ENCODE peak calls at places on chromosomes 13 and 19, in ten cellular contexts. S is hippocampal formation; D is activated CD4-positive, alpha-beta T cell treated with anti-CD3 and anti-CD28 coated beads, Interleukin-2, amount 50 U/mL, for 1 hour; F is mucosa of descending colon; Y is Calu3; H is anterior cingulate cortex; O is stimulated activated CD4-positive, alpha-beta T cell treated with anti-CD3 and anti-CD28 coated beads, Interleukin-4, amount 100 ng/mL, for 4 hours; K is neural crest cell; U is AG09309; P is NCI-H524 treated with DMSO at 0.1 percent for 48 hours. W is an unnamed sample.
A peak's percentile ranks its signal among the peaks of the same experiment; 100 is the strongest.

GRCh38 chr13:22757530-22758120 is 423.2 kb upstream of the SGCG start:
- DNase-seq in S (peak; percentile 25), D (no peak), F (no peak), Y (no peak), H (no peak), O (no peak), K (no peak), U (no peak), P (no peak), W (no peak)

GRCh38 chr13:52599037-52599852 is 43.0 kb upstream of the HNRNPA1L2 start:
- DNase-seq in S (no peak), D (no peak), F (no peak), Y (no peak), H (no peak), O (no peak), K (no peak), U (no peak), P (no peak), W (no peak)

GRCh38 chr13:78382481-78382880 is 220.9 kb downstream of the POU4F1 start:
- DNase-seq in S (no peak), D (no peak), F (no peak), Y (no peak), H (no peak), O (no peak), K (no peak), U (no peak), P (peak; percentile 95), W (no peak)

GRCh38 chr19:8487137-8487851 is 15.1 kb downstream of the PRAM1 start:
- DNase-seq in S (peak; percentile 27), D (peak; percentile 52), F (peak; percentile 62), Y (no peak), H (no peak), O (peak; percentile 24), K (no peak), U (no peak), P (no peak), W (no peak)

GRCh38 chr13:100209857-100210580 is 121.1 kb downstream of the PCCA start:
- DNase-seq in S (no peak), D (no peak), F (no peak), Y (no peak), H (no peak), O (no peak), K (no peak), U (no peak), P (no peak), W (no peak)

GRCh38 chr19:38389101-38389925 is 816 bp downstream of the SPRED3 start:
- DNase-seq in S (no peak), D (no peak), F (no peak), Y (no peak), H (no peak), O (no peak), K (peak; percentile 24), U (no peak), P (no peak), W (no peak)

GRCh38 chr13:110907951-110908898 is 6.6 kb downstream of the ANKRD10 start:
- DNase-seq in S (no peak), D (no peak), F (no peak), Y (peak; percentile 66), H (no peak), O (no peak), K (no peak), U (no peak), P (no peak), W (peak; percentile 78)

GRCh38 chr19:34171877-34172660 is at the start of gene LSM14A:
- DNase-seq in S (peak; percentile 81), D (peak; percentile 92), F (peak; percentile 95), Y (peak; percentile 96), H (peak; percentile 86), O (peak; percentile 92), K (peak; percentile 90), U (peak; percentile 60), P (no peak), W (peak; percentile 90)

GRCh38 chr13:103523853-103524252 is 457.6 kb upstream of the SLC10A2 start:
- DNase-seq in S (no peak), D (no peak), F (no peak), Y (no peak), H (no peak), O (no peak), K (no peak), U (no peak), P (no peak), W (no peak)

GRCh38 chr13:111916201-111916600 is 150.7 kb upstream of the SOX1 start:
- DNase-seq in S (no peak), D (no peak), F (no peak), Y (no peak), H (no peak), O (no peak), K (no peak), U (no peak), P (no peak), W (no peak)

GRCh38 chr19:50679177-50680125 is 30.2 kb downstream of the C19orf81 start:
- DNase-seq in S (peak; percentile 12), D (peak; percentile 68), F (peak; percentile 80), Y (peak; percentile 86), H (peak; percentile 38), O (peak; percentile 71), K (peak; percentile 80), U (peak; percentile 11), P (no peak), W (peak; percentile 75)

GRCh38 chr19:32208060-32208459 is 137.3 kb upstream of the ZNF507 start:
- DNase-seq in S (no peak), D (no peak), F (no peak), Y (no peak), H (no peak), O (no peak), K (no peak), U (no peak), P (no peak), W (no peak)

GRCh38 chr19:1495799-1496713 is 5.1 kb downstream of the REEP6 start:
- DNase-seq in S (no peak), D (no peak), F (no peak), Y (no peak), H (no peak), O (no peak), K (no peak), U (no peak), P (no peak), W (no peak)

GRCh38 chr19:1361601-1362384 is 21.9 kb upstream of the NDUFS7 start:
- DNase-seq in S (no peak), D (no peak), F (no peak), Y (no peak), H (no peak), O (no peak), K (no peak), U (peak; percentile 14), P (no peak), W (no peak)

GRCh38 chr13:66859934-66860867 is 369.9 kb downstream of the PCDH9 start:
- DNase-seq in S (no peak), D (no peak), F (no peak), Y (no peak), H (no peak), O (no peak), K (no peak), U (no peak), P (no peak), W (no peak)

GRCh38 chr19:4807188-4807587 is 15.7 kb downstream of the FEM1A start:
- DNase-seq in S (no peak), D (no peak), F (peak; percentile 59), Y (no peak), H (peak; percentile 4), O (no peak), K (no peak), U (no peak), P (no peak), W (no peak)

GRCh38 chr13:29767006-29767405 is 83.4 kb downstream of the UBL3 start:
- DNase-seq in S (peak; percentile 70), D (no peak), F (no peak), Y (no peak), H (no peak), O (no peak), K (no peak), U (no peak), P (no peak), W (no peak)

GRCh38 chr19:640156-640548 is 473 bp downstream of the FGF22 start:
- DNase-seq in S (no peak), D (no peak), F (no peak), Y (no peak), H (no peak), O (no peak), K (no peak), U (no peak), P (no peak), W (no peak)

GRCh38 chr13:39451301-39451700 is 151.7 kb downstream of the LHFPL6 start:
- DNase-seq in S (no peak), D (no peak), F (no peak), Y (no peak), H (no peak), O (no peak), K (no peak), U (no peak), P (no peak), W (no peak)

GRCh38 chr19:29547981-29548380 is 22.2 kb downstream of the VSTM2B start:
- DNase-seq in S (no peak), D (no peak), F (no peak), Y (no peak), H (no peak), O (no peak), K (no peak), U (no peak), P (no peak), W (no peak)

GRCh38 chr13:75418997-75419396 is 63.0 kb downstream of the TBC1D4 start:
- DNase-seq in S (no peak), D (no peak), F (no peak), Y (no peak), H (no peak), O (no peak), K (no peak), U (peak; percentile 14), P (no peak), W (no peak)

GRCh38 chr19:572891-573825 is 762 bp downstream of the BSG start:
- DNase-seq in S (no peak), D (no peak), F (peak; percentile 82), Y (peak; percentile 39), H (no peak), O (no peak), K (no peak), U (no peak), P (no peak), W (peak; percentile 69)

GRCh38 chr13:40273173-40274000 is 393.1 kb downstream of the FOXO1 start:
- DNase-seq in S (peak; percentile 83), D (no peak), F (no peak), Y (no peak), H (peak; percentile 30), O (no peak), K (no peak), U (no peak), P (no peak), W (no peak)

GRCh38 chr19:11203194-11204075 is 6.1 kb upstream of the KANK2 start:
- DNase-seq in S (peak; percentile 41), D (peak; percentile 17), F (peak; percentile 74), Y (peak; percentile 69), H (peak; percentile 16), O (peak; percentile 44), K (peak; percentile 73), U (peak; percentile 67), P (no peak), W (peak; percentile 66)

GRCh38 chr13:29339386-29340272 is 255.9 kb downstream of the SLC7A1 start:
- DNase-seq in S (no peak), D (no peak), F (no peak), Y (no peak), H (no peak), O (no peak), K (no peak), U (no peak), P (no peak), W (no peak)

GRCh38 chr19:34499155-34499834 is 17.7 kb downstream of the WTIP start:
- DNase-seq in S (no peak), D (no peak), F (no peak), Y (no peak), H (no peak), O (no peak), K (no peak), U (no peak), P (no peak), W (no peak)